ENCODE peak calls at places on chromosomes 3 and 15, in seven cellular contexts. One of them, this sample, is unnamed.

GRCh38 chr15:28086175-28086703 is 12.9 kb downstream of the OCA2 start:
- DNase-seq in T-helper 9 cell: no peak
- DNase-seq in stimulated activated naive CD8-positive, alpha-beta T cell treated with anti-CD3 and anti-CD28 coated beads, Interleukin-15, Interleukin-2, amounts not matched to agents 100 U/mL and 50 U/mL, for 24 hours: peak
- DNase-seq in EL: peak
- DNase-seq in NCI-H345: peak
- DNase-seq in T-cell: peak
- DNase-seq in NCI-H774: no peak
- DNase-seq in this sample: peak

GRCh38 chr15:39613271-39613670 is 32.4 kb downstream of the THBS1 start:
- DNase-seq in NCI-H774: no peak
- DNase-seq in T-helper 9 cell: no peak
- DNase-seq in NCI-H345: no peak
- DNase-seq in EL: peak
- DNase-seq in T-cell: no peak
- DNase-seq in stimulated activated naive CD8-positive, alpha-beta T cell treated with anti-CD3 and anti-CD28 coated beads, Interleukin-15, Interleukin-2, amounts not matched to agents 100 U/mL and 50 U/mL, for 24 hours: no peak
- DNase-seq in this sample: peak

GRCh38 chr3:10816863-10817253 is 830 bp downstream of the SLC6A11 start:
- DNase-seq in T-cell: no peak
- DNase-seq in EL: no peak
- DNase-seq in NCI-H345: no peak
- DNase-seq in NCI-H774: no peak
- DNase-seq in T-helper 9 cell: no peak
- DNase-seq in stimulated activated naive CD8-positive, alpha-beta T cell treated with anti-CD3 and anti-CD28 coated beads, Interleukin-15, Interleukin-2, amounts not matched to agents 100 U/mL and 50 U/mL, for 24 hours: no peak
- DNase-seq in this sample: no peak

GRCh38 chr3:11808231-11808630 is 38.5 kb downstream of the TAMM41 start:
- DNase-seq in T-helper 9 cell: no peak
- DNase-seq in stimulated activated naive CD8-positive, alpha-beta T cell treated with anti-CD3 and anti-CD28 coated beads, Interleukin-15, Interleukin-2, amounts not matched to agents 100 U/mL and 50 U/mL, for 24 hours: no peak
- DNase-seq in NCI-H345: no peak
- DNase-seq in EL: no peak
- DNase-seq in T-cell: no peak
- DNase-seq in NCI-H774: no peak
- DNase-seq in this sample: no peak

GRCh38 chr3:171116365-171116764 is 89.8 kb upstream of the SLC2A2 start:
- DNase-seq in NCI-H345: no peak
- DNase-seq in EL: peak
- DNase-seq in NCI-H774: no peak
- DNase-seq in stimulated activated naive CD8-positive, alpha-beta T cell treated with anti-CD3 and anti-CD28 coated beads, Interleukin-15, Interleukin-2, amounts not matched to agents 100 U/mL and 50 U/mL, for 24 hours: no peak
- DNase-seq in T-helper 9 cell: no peak
- DNase-seq in T-cell: no peak
- DNase-seq in this sample: peak

GRCh38 chr3:139627759-139628158 is 50.0 kb downstream of the NMNAT3 start:
- DNase-seq in stimulated activated naive CD8-positive, alpha-beta T cell treated with anti-CD3 and anti-CD28 coated beads, Interleukin-15, Interleukin-2, amounts not matched to agents 100 U/mL and 50 U/mL, for 24 hours: no peak
- DNase-seq in T-cell: no peak
- DNase-seq in NCI-H774: no peak
- DNase-seq in EL: no peak
- DNase-seq in NCI-H345: no peak
- DNase-seq in T-helper 9 cell: no peak
- DNase-seq in this sample: no peak

GRCh38 chr3:23129817-23130216 is 73.3 kb upstream of the UBE2E2 start:
- DNase-seq in T-cell: no peak
- DNase-seq in NCI-H774: peak
- DNase-seq in T-helper 9 cell: no peak
- DNase-seq in NCI-H345: peak
- DNase-seq in stimulated activated naive CD8-positive, alpha-beta T cell treated with anti-CD3 and anti-CD28 coated beads, Interleukin-15, Interleukin-2, amounts not matched to agents 100 U/mL and 50 U/mL, for 24 hours: no peak
- DNase-seq in EL: peak
- DNase-seq in this sample: peak

GRCh38 chr15:33963831-33964664 is 4.2 kb upstream of the CHRM5 start:
- DNase-seq in stimulated activated naive CD8-positive, alpha-beta T cell treated with anti-CD3 and anti-CD28 coated beads, Interleukin-15, Interleukin-2, amounts not matched to agents 100 U/mL and 50 U/mL, for 24 hours: no peak
- DNase-seq in T-cell: no peak
- DNase-seq in NCI-H774: no peak
- DNase-seq in EL: peak
- DNase-seq in T-helper 9 cell: no peak
- DNase-seq in NCI-H345: peak
- DNase-seq in this sample: peak

GRCh38 chr15:75161788-75162414 is 39.8 kb upstream of the C15orf39 start:
- DNase-seq in T-cell: no peak
- DNase-seq in NCI-H345: no peak
- DNase-seq in NCI-H774: no peak
- DNase-seq in stimulated activated naive CD8-positive, alpha-beta T cell treated with anti-CD3 and anti-CD28 coated beads, Interleukin-15, Interleukin-2, amounts not matched to agents 100 U/mL and 50 U/mL, for 24 hours: no peak
- DNase-seq in EL: no peak
- DNase-seq in T-helper 9 cell: no peak
- DNase-seq in this sample: no peak

This sample was measured in EH.